ENCODE peak calls at places on chromosomes 12 and 14, in six cellular contexts. W is effector memory CD4-positive, alpha-beta T cell; V is stomach; B is thyroid gland; F is mammary epithelial cell; I is A549. X is an unnamed sample.

GRCh38 chr14:49940805-49941421 is 48.0 kb downstream of the ARF6 start:
- DNase-seq in W (peak), V (no peak), B (no peak), F (no peak), I (no peak), X (no peak)

GRCh38 chr12:81705586-81705985 is 53.6 kb downstream of the PPFIA2 start:
- DNase-seq in W (no peak), V (no peak), B (no peak), F (no peak), I (no peak), X (no peak)

GRCh38 chr12:131574397-131574775 is 136.5 kb upstream of the SFSWAP start:
- DNase-seq in W (no peak), V (no peak), B (no peak), F (no peak), I (no peak), X (no peak)

GRCh38 chr12:30795660-30796507 is 41.1 kb upstream of the CAPRIN2 start:
- DNase-seq in W (no peak), V (peak), B (peak), F (peak), I (peak), X (no peak)

GRCh38 chr12:86233126-86233525 is 23.1 kb downstream of the MGAT4C start:
- DNase-seq in W (no peak), V (no peak), B (no peak), F (no peak), I (no peak), X (no peak)

GRCh38 chr14:33914676-33915516 is 36.0 kb downstream of the EGLN3 start:
- DNase-seq in W (no peak), V (peak), B (no peak), F (peak), I (peak), X (peak)

GRCh38 chr14:55126932-55127490 is 2.0 kb upstream of the LGALS3 start:
- DNase-seq in W (no peak), V (no peak), B (no peak), F (no peak), I (no peak), X (no peak)

GRCh38 chr12:120965534-120966091 is 12.7 kb upstream of the HNF1A start:
- DNase-seq in W (no peak), V (no peak), B (no peak), F (no peak), I (no peak), X (no peak)

GRCh38 chr12:55706840-55707671 is 648 bp downstream of the ITGA7 start:
- DNase-seq in W (no peak), V (no peak), B (peak), F (no peak), I (no peak), X (no peak)

GRCh38 chr12:77940566-77940965 is 109.9 kb downstream of the NAV3 start:
- DNase-seq in W (no peak), V (no peak), B (no peak), F (peak), I (no peak), X (no peak)

GRCh38 chr12:70463997-70464396 is 97.9 kb downstream of the KCNMB4 start:
- DNase-seq in W (no peak), V (no peak), B (no peak), F (no peak), I (no peak), X (no peak)

GRCh38 chr12:131829795-131830334 is 1.7 kb downstream of the MMP17 start:
- DNase-seq in W (no peak), V (no peak), B (no peak), F (no peak), I (no peak), X (no peak)

GRCh38 chr14:93909429-93910128 is 17.6 kb upstream of the FAM181A start:
- DNase-seq in W (no peak), V (peak), B (no peak), F (no peak), I (no peak), X (no peak)

GRCh38 chr14:69572634-69573135 is 2.0 kb downstream of the CCDC177 start:
- DNase-seq in W (no peak), V (no peak), B (no peak), F (no peak), I (no peak), X (no peak)

GRCh38 chr12:98351089-98351488 is 164.3 kb upstream of the TMPO start:
- DNase-seq in W (no peak), V (no peak), B (no peak), F (no peak), I (no peak), X (no peak)

GRCh38 chr12:104720346-104721064 is 237.6 kb downstream of the SLC41A2 start:
- DNase-seq in W (peak), V (peak), B (no peak), F (no peak), I (no peak), X (no peak)

GRCh38 chr14:106347291-106347778 is 821.0 kb downstream of the TMEM121 start:
- DNase-seq in W (no peak), V (no peak), B (no peak), F (no peak), I (no peak), X (no peak)
- H3K27ac ChIP-seq in W (no peak), V (no peak), B (no peak), F (no peak), I (no peak), X (no peak)

DNA sequence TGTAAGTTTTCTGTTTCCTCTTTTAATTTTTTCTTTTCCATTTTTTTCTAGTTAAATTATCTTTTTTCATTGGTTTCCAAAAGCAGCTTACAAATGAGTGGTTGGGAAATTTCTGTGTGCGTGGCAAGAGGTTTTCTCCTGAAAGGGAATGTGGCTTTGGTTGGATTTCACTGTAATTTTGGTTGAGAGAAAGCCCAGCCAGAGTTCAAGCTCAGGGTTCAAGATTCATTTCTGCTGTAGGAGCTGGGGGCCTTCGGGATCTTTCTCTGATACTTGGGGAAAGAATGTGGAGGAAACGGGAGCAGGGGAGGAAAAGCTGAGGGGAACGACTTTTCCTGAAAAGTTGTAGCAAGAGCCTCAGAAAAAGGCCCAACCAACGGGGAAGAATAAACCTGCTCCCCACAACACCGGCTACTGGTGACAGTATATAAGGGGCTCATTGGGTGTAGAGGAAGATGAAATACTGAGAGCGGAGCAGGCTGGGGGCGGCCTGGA is 1.8 kb downstream of the HOXC10 start:
- DNase-seq in W (no peak), V (no peak), B (no peak), F (no peak), I (no peak), X (no peak)
- H3K4me3 ChIP-seq in W (no peak), V (no peak), B (no peak), F (no peak), I (no peak), X (peak)

DNA sequence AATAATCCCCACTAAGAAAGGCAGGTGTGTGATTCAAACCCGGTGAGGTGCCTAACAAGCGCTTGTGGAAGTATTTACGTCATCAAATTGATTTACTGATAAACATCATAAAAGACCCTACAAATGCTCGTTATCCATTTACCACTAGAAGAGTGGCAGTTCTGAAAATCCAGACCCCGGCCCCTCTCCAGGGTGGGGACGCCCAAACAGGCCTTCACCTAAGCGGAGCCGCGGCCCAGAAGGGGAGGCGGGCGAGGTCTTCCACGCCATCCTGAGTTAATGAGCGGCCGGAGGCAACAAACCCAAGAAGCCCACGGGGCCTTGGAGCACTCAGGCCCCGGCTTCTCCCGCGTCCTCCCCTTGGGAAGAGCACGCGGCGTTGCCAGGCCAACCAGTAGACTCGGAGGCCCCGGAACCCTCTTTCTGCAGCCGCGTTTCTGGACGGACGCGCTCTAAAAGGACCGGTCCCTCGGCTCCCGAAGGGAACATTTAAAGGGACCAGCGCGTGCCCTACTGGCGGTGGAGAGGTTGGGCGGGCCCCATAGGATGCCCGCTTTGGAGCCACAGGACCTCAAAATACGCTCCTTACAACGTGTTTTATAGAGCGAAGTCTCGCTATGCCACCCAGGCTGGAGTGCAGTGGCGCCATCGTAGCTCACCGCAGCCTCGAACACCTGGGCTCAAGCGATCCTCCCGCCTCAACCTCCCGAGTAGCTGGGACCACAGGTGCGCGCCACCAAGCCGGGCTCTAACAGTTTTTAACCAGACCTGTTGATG is 3.5 kb downstream of the PTPN21 start:
- DNase-seq in W (no peak), V (peak), B (peak), F (peak), I (peak), X (no peak)
- H3K27ac ChIP-seq in W (no peak), V (peak), B (peak), F (peak), I (peak), X (peak)

GRCh38 chr12:27588786-27589185 is 64.8 kb downstream of the PPFIBP1 start:
- DNase-seq in W (no peak), V (no peak), B (no peak), F (peak), I (no peak), X (no peak)
- H3K4me3 ChIP-seq in W (no peak), V (no peak), B (no peak), F (no peak), I (no peak), X (no peak)

X was measured in keratinocyte.